ENCODE peak calls at places on chromosomes 1 and 21, in seven cellular contexts. One of them, this sample, is unnamed. For H3K27me3, the result is how much of the 10 kb centered on the place peaks cover.

GRCh38 chr1:87295720-87296119 is 33.0 kb upstream of the LMO4 start:
- DNase-seq in uterus: no peak
- DNase-seq in upper lobe of right lung: no peak
- DNase-seq in CD4-positive, CD25-positive, alpha-beta regulatory T cell: no peak
- DNase-seq in thyroid gland: no peak
- DNase-seq in neural progenitor cell: peak
- DNase-seq in naive thymus-derived CD4-positive, alpha-beta T cell: no peak
- DNase-seq in this sample: no peak

GRCh38 chr1:212440419-212440818 is 7.7 kb downstream of the NENF start:
- DNase-seq in uterus: no peak
- DNase-seq in upper lobe of right lung: no peak
- DNase-seq in CD4-positive, CD25-positive, alpha-beta regulatory T cell: no peak
- DNase-seq in thyroid gland: peak
- DNase-seq in neural progenitor cell: no peak
- DNase-seq in naive thymus-derived CD4-positive, alpha-beta T cell: no peak
- DNase-seq in this sample: no peak

GRCh38 chr1:88341436-88341835 is 342.6 kb upstream of the PKN2 start:
- DNase-seq in uterus: no peak
- DNase-seq in upper lobe of right lung: no peak
- DNase-seq in CD4-positive, CD25-positive, alpha-beta regulatory T cell: no peak
- DNase-seq in thyroid gland: no peak
- DNase-seq in neural progenitor cell: no peak
- DNase-seq in naive thymus-derived CD4-positive, alpha-beta T cell: no peak
- DNase-seq in this sample: no peak

GRCh38 chr1:21937372-21938121 is 437 bp upstream of the HSPG2 start:
- DNase-seq in uterus: peak
- DNase-seq in upper lobe of right lung: peak
- DNase-seq in CD4-positive, CD25-positive, alpha-beta regulatory T cell: peak
- DNase-seq in thyroid gland: peak
- DNase-seq in neural progenitor cell: peak
- DNase-seq in naive thymus-derived CD4-positive, alpha-beta T cell: peak
- DNase-seq in this sample: no peak

GRCh38 chr1:103056423-103056822 is 51.9 kb downstream of the COL11A1 start:
- DNase-seq in uterus: no peak
- DNase-seq in upper lobe of right lung: no peak
- DNase-seq in CD4-positive, CD25-positive, alpha-beta regulatory T cell: no peak
- DNase-seq in thyroid gland: no peak
- DNase-seq in neural progenitor cell: no peak
- DNase-seq in naive thymus-derived CD4-positive, alpha-beta T cell: no peak
- DNase-seq in this sample: no peak

GRCh38 chr1:201024251-201024998 is 911 bp upstream of the KIF21B start:
- DNase-seq in uterus: no peak
- DNase-seq in upper lobe of right lung: no peak
- DNase-seq in CD4-positive, CD25-positive, alpha-beta regulatory T cell: no peak
- DNase-seq in thyroid gland: no peak
- DNase-seq in neural progenitor cell: peak
- DNase-seq in naive thymus-derived CD4-positive, alpha-beta T cell: no peak
- DNase-seq in this sample: no peak

GRCh38 chr1:197811769-197812168 is 36.5 kb upstream of the DENND1B start:
- DNase-seq in uterus: no peak
- DNase-seq in upper lobe of right lung: no peak
- DNase-seq in CD4-positive, CD25-positive, alpha-beta regulatory T cell: no peak
- DNase-seq in thyroid gland: no peak
- DNase-seq in neural progenitor cell: no peak
- DNase-seq in naive thymus-derived CD4-positive, alpha-beta T cell: no peak
- DNase-seq in this sample: no peak

GRCh38 chr1:55477953-55478352 is 262.8 kb upstream of the USP24 start:
- DNase-seq in uterus: no peak
- DNase-seq in upper lobe of right lung: no peak
- DNase-seq in CD4-positive, CD25-positive, alpha-beta regulatory T cell: no peak
- DNase-seq in thyroid gland: no peak
- DNase-seq in neural progenitor cell: no peak
- DNase-seq in naive thymus-derived CD4-positive, alpha-beta T cell: no peak
- DNase-seq in this sample: no peak

GRCh38 chr1:228902781-228903572 is 167.7 kb downstream of the RHOU start:
- DNase-seq in uterus: peak
- DNase-seq in upper lobe of right lung: no peak
- DNase-seq in CD4-positive, CD25-positive, alpha-beta regulatory T cell: no peak
- DNase-seq in thyroid gland: peak
- DNase-seq in neural progenitor cell: no peak
- DNase-seq in naive thymus-derived CD4-positive, alpha-beta T cell: no peak
- DNase-seq in this sample: peak

GRCh38 chr1:8746554-8746953 is 70.9 kb downstream of the RERE start:
- DNase-seq in uterus: no peak
- DNase-seq in upper lobe of right lung: no peak
- DNase-seq in CD4-positive, CD25-positive, alpha-beta regulatory T cell: no peak
- DNase-seq in thyroid gland: no peak
- DNase-seq in neural progenitor cell: no peak
- DNase-seq in naive thymus-derived CD4-positive, alpha-beta T cell: no peak
- DNase-seq in this sample: peak

GRCh38 chr1:34270181-34270580 is 93.5 kb downstream of the C1orf94 start:
- DNase-seq in uterus: no peak
- DNase-seq in upper lobe of right lung: no peak
- DNase-seq in CD4-positive, CD25-positive, alpha-beta regulatory T cell: no peak
- DNase-seq in thyroid gland: no peak
- DNase-seq in neural progenitor cell: no peak
- DNase-seq in naive thymus-derived CD4-positive, alpha-beta T cell: no peak
- DNase-seq in this sample: no peak

GRCh38 chr1:22043175-22043769 is 9.2 kb upstream of the CDC42 start:
- DNase-seq in uterus: no peak
- DNase-seq in upper lobe of right lung: no peak
- DNase-seq in CD4-positive, CD25-positive, alpha-beta regulatory T cell: no peak
- DNase-seq in thyroid gland: peak
- DNase-seq in neural progenitor cell: no peak
- DNase-seq in naive thymus-derived CD4-positive, alpha-beta T cell: no peak
- DNase-seq in this sample: peak

GRCh38 chr1:101293461-101294045 is 56.7 kb downstream of the S1PR1 start:
- DNase-seq in uterus: no peak
- DNase-seq in upper lobe of right lung: no peak
- DNase-seq in CD4-positive, CD25-positive, alpha-beta regulatory T cell: no peak
- DNase-seq in thyroid gland: no peak
- DNase-seq in neural progenitor cell: no peak
- DNase-seq in naive thymus-derived CD4-positive, alpha-beta T cell: no peak
- DNase-seq in this sample: peak

GRCh38 chr21:44511219-44511937 is 28.6 kb downstream of the KRTAP10-1 start:
- DNase-seq in uterus: no peak
- DNase-seq in upper lobe of right lung: no peak
- DNase-seq in CD4-positive, CD25-positive, alpha-beta regulatory T cell: no peak
- DNase-seq in thyroid gland: no peak
- DNase-seq in neural progenitor cell: no peak
- DNase-seq in naive thymus-derived CD4-positive, alpha-beta T cell: no peak
- DNase-seq in this sample: no peak

GRCh38 chr1:182002570-182002969 is 58.9 kb downstream of the ZNF648 start:
- DNase-seq in uterus: no peak
- DNase-seq in upper lobe of right lung: no peak
- DNase-seq in CD4-positive, CD25-positive, alpha-beta regulatory T cell: no peak
- DNase-seq in thyroid gland: peak
- DNase-seq in neural progenitor cell: no peak
- DNase-seq in naive thymus-derived CD4-positive, alpha-beta T cell: no peak
- DNase-seq in this sample: no peak

GRCh38 chr21:40255665-40256064 is 388.4 kb downstream of the PCP4 start:
- DNase-seq in uterus: no peak
- DNase-seq in upper lobe of right lung: no peak
- DNase-seq in CD4-positive, CD25-positive, alpha-beta regulatory T cell: no peak
- DNase-seq in thyroid gland: no peak
- DNase-seq in neural progenitor cell: no peak
- DNase-seq in naive thymus-derived CD4-positive, alpha-beta T cell: no peak
- DNase-seq in this sample: peak

GRCh38 chr1:184407816-184408510 is 21.1 kb downstream of the C1orf21 start:
- DNase-seq in uterus: no peak
- DNase-seq in upper lobe of right lung: no peak
- DNase-seq in CD4-positive, CD25-positive, alpha-beta regulatory T cell: no peak
- DNase-seq in thyroid gland: no peak
- DNase-seq in neural progenitor cell: no peak
- DNase-seq in naive thymus-derived CD4-positive, alpha-beta T cell: no peak
- DNase-seq in this sample: no peak

GRCh38 chr1:206684478-206685255 is at the start of gene MAPKAPK2:
- DNase-seq in uterus: peak
- DNase-seq in upper lobe of right lung: peak
- DNase-seq in CD4-positive, CD25-positive, alpha-beta regulatory T cell: peak
- DNase-seq in thyroid gland: peak
- DNase-seq in neural progenitor cell: peak
- DNase-seq in naive thymus-derived CD4-positive, alpha-beta T cell: peak
- DNase-seq in this sample: no peak

GRCh38 chr1:41442697-41443251 is 41.7 kb downstream of the EDN2 start:
- DNase-seq in uterus: peak
- DNase-seq in upper lobe of right lung: no peak
- DNase-seq in CD4-positive, CD25-positive, alpha-beta regulatory T cell: no peak
- DNase-seq in thyroid gland: no peak
- DNase-seq in neural progenitor cell: no peak
- DNase-seq in naive thymus-derived CD4-positive, alpha-beta T cell: no peak
- DNase-seq in this sample: no peak

GRCh38 chr1:96845464-96845863 is 123.9 kb downstream of the PTBP2 start:
- DNase-seq in uterus: no peak
- DNase-seq in upper lobe of right lung: no peak
- DNase-seq in CD4-positive, CD25-positive, alpha-beta regulatory T cell: peak
- DNase-seq in thyroid gland: peak
- DNase-seq in neural progenitor cell: peak
- DNase-seq in naive thymus-derived CD4-positive, alpha-beta T cell: no peak
- DNase-seq in this sample: no peak

GRCh38 chr1:174875306-174875705 is 124.4 kb upstream of the CACYBP start:
- DNase-seq in uterus: no peak
- DNase-seq in upper lobe of right lung: peak
- DNase-seq in CD4-positive, CD25-positive, alpha-beta regulatory T cell: no peak
- DNase-seq in thyroid gland: peak
- DNase-seq in neural progenitor cell: peak
- DNase-seq in naive thymus-derived CD4-positive, alpha-beta T cell: peak
- DNase-seq in this sample: peak

GRCh38 chr21:32482565-32483292 is 70.2 kb downstream of the EVA1C start:
- DNase-seq in uterus: no peak
- DNase-seq in upper lobe of right lung: no peak
- DNase-seq in CD4-positive, CD25-positive, alpha-beta regulatory T cell: no peak
- DNase-seq in thyroid gland: no peak
- DNase-seq in neural progenitor cell: no peak
- DNase-seq in naive thymus-derived CD4-positive, alpha-beta T cell: no peak
- DNase-seq in this sample: no peak
- H3K27ac ChIP-seq in uterus: no peak
- H3K27ac ChIP-seq in upper lobe of right lung: no peak
- H3K27ac ChIP-seq in CD4-positive, CD25-positive, alpha-beta regulatory T cell: no peak
- H3K27ac ChIP-seq in thyroid gland: peak
- H3K27ac ChIP-seq in neural progenitor cell: no peak
- H3K27ac ChIP-seq in naive thymus-derived CD4-positive, alpha-beta T cell: no peak
- H3K27ac ChIP-seq in this sample: no peak

DNA sequence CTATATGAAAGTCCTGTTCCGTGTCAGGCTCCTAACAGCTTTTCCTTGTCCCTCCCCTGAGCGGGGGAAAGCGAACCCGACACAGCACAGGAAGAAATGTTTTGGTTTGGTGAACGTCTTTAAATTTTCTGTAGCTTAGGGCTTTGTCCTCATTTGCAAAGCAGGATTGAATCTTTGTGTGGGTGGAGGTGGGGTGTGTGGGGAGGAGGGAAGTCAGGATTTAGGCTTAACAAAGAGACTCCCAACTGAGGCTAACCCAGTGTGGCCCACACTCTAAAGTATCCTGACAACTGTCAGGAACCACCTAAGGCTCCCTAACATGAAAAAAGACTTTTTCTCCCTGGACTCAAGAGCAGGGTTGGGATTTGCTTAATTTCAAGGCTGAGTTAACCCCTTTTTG is 376.2 kb upstream of the C1orf174 start:
- DNase-seq in uterus: no peak
- DNase-seq in upper lobe of right lung: no peak
- DNase-seq in CD4-positive, CD25-positive, alpha-beta regulatory T cell: no peak
- DNase-seq in thyroid gland: no peak
- DNase-seq in neural progenitor cell: peak
- DNase-seq in naive thymus-derived CD4-positive, alpha-beta T cell: no peak
- DNase-seq in this sample: no peak
- H3K27me3 ChIP-seq in uterus: under half
- H3K27me3 ChIP-seq in upper lobe of right lung: under half
- H3K27me3 ChIP-seq in CD4-positive, CD25-positive, alpha-beta regulatory T cell: under half
- H3K27me3 ChIP-seq in thyroid gland: under half
- H3K27me3 ChIP-seq in neural progenitor cell: under half
- H3K27me3 ChIP-seq in naive thymus-derived CD4-positive, alpha-beta T cell: under half
- H3K27me3 ChIP-seq in this sample: under half

GRCh38 chr1:205581321-205581980 is 50.4 kb downstream of the ELK4 start:
- DNase-seq in uterus: no peak
- DNase-seq in upper lobe of right lung: peak
- DNase-seq in CD4-positive, CD25-positive, alpha-beta regulatory T cell: no peak
- DNase-seq in thyroid gland: no peak
- DNase-seq in neural progenitor cell: no peak
- DNase-seq in naive thymus-derived CD4-positive, alpha-beta T cell: no peak
- DNase-seq in this sample: no peak
- H3K27ac ChIP-seq in uterus: no peak
- H3K27ac ChIP-seq in upper lobe of right lung: peak
- H3K27ac ChIP-seq in CD4-positive, CD25-positive, alpha-beta regulatory T cell: no peak
- H3K27ac ChIP-seq in thyroid gland: no peak
- H3K27ac ChIP-seq in neural progenitor cell: no peak
- H3K27ac ChIP-seq in naive thymus-derived CD4-positive, alpha-beta T cell: no peak
- H3K27ac ChIP-seq in this sample: no peak

DNA sequence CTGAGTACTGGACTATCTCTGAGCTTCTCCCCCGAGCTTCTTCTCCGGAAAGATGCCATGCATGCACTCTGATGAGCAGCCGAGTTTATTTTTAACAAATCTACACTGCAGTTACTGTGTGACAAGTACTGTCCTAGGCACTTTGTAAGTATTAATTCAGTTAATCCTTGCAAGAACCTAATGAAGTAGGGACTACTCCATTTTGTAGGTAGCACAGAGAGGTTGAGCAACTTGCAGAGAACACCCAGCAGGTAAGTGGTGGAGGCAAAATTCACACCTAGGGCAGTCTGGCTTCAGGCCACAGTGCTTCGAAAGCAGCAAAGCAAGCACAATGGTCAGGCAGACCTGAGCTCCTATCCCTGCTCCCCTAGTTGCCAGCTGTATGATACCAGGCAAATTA is 3.8 kb upstream of the TAL1 start:
- DNase-seq in uterus: no peak
- DNase-seq in upper lobe of right lung: no peak
- DNase-seq in CD4-positive, CD25-positive, alpha-beta regulatory T cell: no peak
- DNase-seq in thyroid gland: no peak
- DNase-seq in neural progenitor cell: no peak
- DNase-seq in naive thymus-derived CD4-positive, alpha-beta T cell: no peak
- DNase-seq in this sample: no peak
- H3K27me3 ChIP-seq in uterus: under half
- H3K27me3 ChIP-seq in upper lobe of right lung: under half
- H3K27me3 ChIP-seq in CD4-positive, CD25-positive, alpha-beta regulatory T cell: under half
- H3K27me3 ChIP-seq in thyroid gland: under half
- H3K27me3 ChIP-seq in neural progenitor cell: half or more
- H3K27me3 ChIP-seq in naive thymus-derived CD4-positive, alpha-beta T cell: under half
- H3K27me3 ChIP-seq in this sample: half or more

This sample was measured in foreskin keratinocyte.